ENCODE peak calls at places on chromosomes 6 and 20, in seven cellular contexts. One of them, this sample, is unnamed. For H3K9me3, the result is how much of the 10 kb centered on the place peaks cover.

GRCh38 chr6:53029262-53029661 is 34.2 kb upstream of the GSTA4 start:
- DNase-seq in HAP-1: no peak
- DNase-seq in fibroblast of lung: no peak
- DNase-seq in colonic mucosa: no peak
- DNase-seq in lower lobe of right lung: no peak
- DNase-seq in small intestine: no peak
- DNase-seq in heart right ventricle: no peak
- DNase-seq in this sample: no peak

GRCh38 chr6:56062856-56063255 is 184.5 kb downstream of the COL21A1 start:
- DNase-seq in small intestine: no peak
- DNase-seq in HAP-1: no peak
- DNase-seq in colonic mucosa: no peak
- DNase-seq in heart right ventricle: no peak
- DNase-seq in lower lobe of right lung: no peak
- DNase-seq in fibroblast of lung: peak
- DNase-seq in this sample: no peak

GRCh38 chr6:38846844-38847243 is 131.7 kb downstream of the DNAH8 start:
- DNase-seq in colonic mucosa: no peak
- DNase-seq in small intestine: no peak
- DNase-seq in heart right ventricle: no peak
- DNase-seq in lower lobe of right lung: no peak
- DNase-seq in fibroblast of lung: no peak
- DNase-seq in HAP-1: no peak
- DNase-seq in this sample: peak

GRCh38 chr20:45765307-45765910 is 26.3 kb downstream of the WFDC3 start:
- DNase-seq in small intestine: no peak
- DNase-seq in heart right ventricle: no peak
- DNase-seq in lower lobe of right lung: no peak
- DNase-seq in colonic mucosa: no peak
- DNase-seq in fibroblast of lung: no peak
- DNase-seq in HAP-1: no peak
- DNase-seq in this sample: no peak

GRCh38 chr6:128465368-128466343 is 54.7 kb downstream of the PTPRK start:
- DNase-seq in heart right ventricle: no peak
- DNase-seq in colonic mucosa: no peak
- DNase-seq in fibroblast of lung: no peak
- DNase-seq in small intestine: peak
- DNase-seq in lower lobe of right lung: no peak
- DNase-seq in HAP-1: no peak
- DNase-seq in this sample: no peak

GRCh38 chr6:780669-781068 is 87.7 kb upstream of the EXOC2 start:
- DNase-seq in HAP-1: no peak
- DNase-seq in fibroblast of lung: no peak
- DNase-seq in colonic mucosa: no peak
- DNase-seq in heart right ventricle: no peak
- DNase-seq in small intestine: no peak
- DNase-seq in lower lobe of right lung: no peak
- DNase-seq in this sample: no peak

GRCh38 chr6:151317206-151317994 is 74.0 kb downstream of the ZBTB2 start:
- DNase-seq in colonic mucosa: no peak
- DNase-seq in heart right ventricle: no peak
- DNase-seq in HAP-1: no peak
- DNase-seq in small intestine: no peak
- DNase-seq in lower lobe of right lung: no peak
- DNase-seq in fibroblast of lung: peak
- DNase-seq in this sample: peak

GRCh38 chr6:21753571-21754108 is 160.1 kb downstream of the SOX4 start:
- DNase-seq in fibroblast of lung: peak
- DNase-seq in colonic mucosa: no peak
- DNase-seq in HAP-1: peak
- DNase-seq in heart right ventricle: no peak
- DNase-seq in lower lobe of right lung: no peak
- DNase-seq in small intestine: no peak
- DNase-seq in this sample: no peak

GRCh38 chr6:75287424-75287823 is 2.8 kb upstream of the TMEM30A start:
- DNase-seq in heart right ventricle: no peak
- DNase-seq in lower lobe of right lung: no peak
- DNase-seq in colonic mucosa: no peak
- DNase-seq in small intestine: no peak
- DNase-seq in HAP-1: no peak
- DNase-seq in fibroblast of lung: no peak
- DNase-seq in this sample: no peak

GRCh38 chr20:9626357-9626756 is 112.0 kb downstream of the LAMP5 start:
- DNase-seq in small intestine: peak
- DNase-seq in HAP-1: no peak
- DNase-seq in lower lobe of right lung: no peak
- DNase-seq in colonic mucosa: no peak
- DNase-seq in fibroblast of lung: no peak
- DNase-seq in heart right ventricle: no peak
- DNase-seq in this sample: peak

GRCh38 chr20:1855690-1856089 is 39.5 kb upstream of the SIRPA start:
- DNase-seq in heart right ventricle: no peak
- DNase-seq in HAP-1: no peak
- DNase-seq in lower lobe of right lung: no peak
- DNase-seq in colonic mucosa: no peak
- DNase-seq in small intestine: no peak
- DNase-seq in fibroblast of lung: no peak
- DNase-seq in this sample: no peak

GRCh38 chr6:20921533-20921932 is 387.3 kb downstream of the CDKAL1 start:
- DNase-seq in small intestine: no peak
- DNase-seq in HAP-1: no peak
- DNase-seq in fibroblast of lung: peak
- DNase-seq in heart right ventricle: no peak
- DNase-seq in lower lobe of right lung: no peak
- DNase-seq in colonic mucosa: no peak
- DNase-seq in this sample: peak

GRCh38 chr6:141451176-141451507 is 681.6 kb upstream of the GJE1 start:
- DNase-seq in heart right ventricle: no peak
- DNase-seq in small intestine: no peak
- DNase-seq in HAP-1: no peak
- DNase-seq in lower lobe of right lung: no peak
- DNase-seq in fibroblast of lung: no peak
- DNase-seq in colonic mucosa: no peak
- DNase-seq in this sample: no peak

GRCh38 chr6:3318226-3318625 is 59.5 kb downstream of the PSMG4 start:
- DNase-seq in HAP-1: no peak
- DNase-seq in lower lobe of right lung: no peak
- DNase-seq in colonic mucosa: no peak
- DNase-seq in small intestine: no peak
- DNase-seq in fibroblast of lung: no peak
- DNase-seq in heart right ventricle: no peak
- DNase-seq in this sample: no peak

GRCh38 chr6:157443066-157443800 is 62.2 kb downstream of the ZDHHC14 start:
- DNase-seq in colonic mucosa: no peak
- DNase-seq in heart right ventricle: no peak
- DNase-seq in lower lobe of right lung: no peak
- DNase-seq in fibroblast of lung: peak
- DNase-seq in small intestine: no peak
- DNase-seq in HAP-1: no peak
- DNase-seq in this sample: no peak

GRCh38 chr6:82767447-82767846 is 298.2 kb downstream of the UBE3D start:
- DNase-seq in colonic mucosa: no peak
- DNase-seq in heart right ventricle: no peak
- DNase-seq in lower lobe of right lung: no peak
- DNase-seq in small intestine: no peak
- DNase-seq in fibroblast of lung: no peak
- DNase-seq in HAP-1: no peak
- DNase-seq in this sample: no peak

GRCh38 chr6:38012573-38012972 is 193.0 kb downstream of the ZFAND3 start:
- DNase-seq in HAP-1: peak
- DNase-seq in small intestine: peak
- DNase-seq in fibroblast of lung: peak
- DNase-seq in colonic mucosa: no peak
- DNase-seq in heart right ventricle: no peak
- DNase-seq in lower lobe of right lung: no peak
- DNase-seq in this sample: peak

GRCh38 chr20:19631410-19631809 is 126.6 kb upstream of the RIN2 start:
- DNase-seq in small intestine: peak
- DNase-seq in colonic mucosa: peak
- DNase-seq in heart right ventricle: no peak
- DNase-seq in fibroblast of lung: peak
- DNase-seq in HAP-1: no peak
- DNase-seq in lower lobe of right lung: no peak
- DNase-seq in this sample: peak

GRCh38 chr6:170152989-170153388 is 137.9 kb downstream of the DLL1 start:
- DNase-seq in lower lobe of right lung: peak
- DNase-seq in small intestine: peak
- DNase-seq in fibroblast of lung: no peak
- DNase-seq in colonic mucosa: peak
- DNase-seq in HAP-1: no peak
- DNase-seq in heart right ventricle: no peak
- DNase-seq in this sample: no peak

GRCh38 chr6:39124114-39124513 is 9.1 kb upstream of the SAYSD1 start:
- DNase-seq in fibroblast of lung: no peak
- DNase-seq in colonic mucosa: no peak
- DNase-seq in lower lobe of right lung: no peak
- DNase-seq in small intestine: peak
- DNase-seq in HAP-1: no peak
- DNase-seq in heart right ventricle: no peak
- DNase-seq in this sample: no peak

GRCh38 chr20:13884803-13885202 is 100.0 kb downstream of the NDUFAF5 start:
- DNase-seq in fibroblast of lung: no peak
- DNase-seq in lower lobe of right lung: no peak
- DNase-seq in HAP-1: no peak
- DNase-seq in small intestine: no peak
- DNase-seq in heart right ventricle: no peak
- DNase-seq in colonic mucosa: no peak
- DNase-seq in this sample: no peak

GRCh38 chr20:48282591-48283228 is 497.4 kb upstream of the SULF2 start:
- DNase-seq in lower lobe of right lung: no peak
- DNase-seq in fibroblast of lung: no peak
- DNase-seq in small intestine: peak
- DNase-seq in HAP-1: no peak
- DNase-seq in heart right ventricle: no peak
- DNase-seq in colonic mucosa: no peak
- DNase-seq in this sample: peak

GRCh38 chr20:40251284-40251932 is 437.6 kb downstream of the MAFB start:
- DNase-seq in small intestine: peak
- DNase-seq in colonic mucosa: peak
- DNase-seq in HAP-1: peak
- DNase-seq in fibroblast of lung: peak
- DNase-seq in heart right ventricle: no peak
- DNase-seq in lower lobe of right lung: peak
- DNase-seq in this sample: peak

GRCh38 chr6:101402618-101403002 is 9.1 kb downstream of the GRIK2 start:
- DNase-seq in heart right ventricle: no peak
- DNase-seq in lower lobe of right lung: no peak
- DNase-seq in fibroblast of lung: no peak
- DNase-seq in colonic mucosa: no peak
- DNase-seq in HAP-1: peak
- DNase-seq in small intestine: no peak
- DNase-seq in this sample: no peak

GRCh38 chr6:11414564-11414963 is 123.0 kb upstream of the TMEM170B start:
- DNase-seq in colonic mucosa: no peak
- DNase-seq in small intestine: peak
- DNase-seq in heart right ventricle: no peak
- DNase-seq in fibroblast of lung: no peak
- DNase-seq in HAP-1: no peak
- DNase-seq in lower lobe of right lung: no peak
- DNase-seq in this sample: no peak

GRCh38 chr6:105178636-105179035 is 1.2 kb downstream of the POPDC3 start:
- DNase-seq in fibroblast of lung: no peak
- DNase-seq in HAP-1: no peak
- DNase-seq in lower lobe of right lung: no peak
- DNase-seq in small intestine: no peak
- DNase-seq in colonic mucosa: no peak
- DNase-seq in heart right ventricle: no peak
- DNase-seq in this sample: no peak
- H3K4me3 ChIP-seq in fibroblast of lung: peak
- H3K4me3 ChIP-seq in HAP-1: peak
- H3K4me3 ChIP-seq in lower lobe of right lung: no peak
- H3K4me3 ChIP-seq in small intestine: no peak
- H3K4me3 ChIP-seq in colonic mucosa: no peak
- H3K4me3 ChIP-seq in heart right ventricle: no peak
- H3K4me3 ChIP-seq in this sample: peak

DNA sequence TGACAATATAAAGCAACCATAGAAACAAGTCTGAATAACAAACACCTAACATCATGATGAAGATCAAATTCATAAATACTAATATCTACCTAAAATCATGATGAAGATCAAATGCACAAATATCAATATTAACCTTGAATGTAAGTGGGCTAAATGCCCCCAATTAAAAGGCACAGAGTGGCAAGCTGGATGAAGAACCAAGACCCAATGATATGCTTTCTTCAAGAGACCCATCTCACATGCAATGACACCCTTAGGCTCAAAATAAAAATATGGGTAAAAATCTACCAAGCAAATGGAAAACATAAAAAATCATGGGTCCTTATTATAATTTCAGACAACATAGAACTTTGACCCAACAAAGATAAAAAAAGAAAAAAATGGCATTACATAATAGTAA is 578.5 kb upstream of the PTCHD4 start:
- DNase-seq in HAP-1: no peak
- DNase-seq in lower lobe of right lung: no peak
- DNase-seq in fibroblast of lung: peak
- DNase-seq in small intestine: no peak
- DNase-seq in colonic mucosa: no peak
- DNase-seq in heart right ventricle: no peak
- DNase-seq in this sample: no peak
- H3K9me3 ChIP-seq in HAP-1: under half
- H3K9me3 ChIP-seq in lower lobe of right lung: under half
- H3K9me3 ChIP-seq in fibroblast of lung: under half
- H3K9me3 ChIP-seq in small intestine: under half
- H3K9me3 ChIP-seq in colonic mucosa: under half
- H3K9me3 ChIP-seq in heart right ventricle: half or more
- H3K9me3 ChIP-seq in this sample: under half

DNA sequence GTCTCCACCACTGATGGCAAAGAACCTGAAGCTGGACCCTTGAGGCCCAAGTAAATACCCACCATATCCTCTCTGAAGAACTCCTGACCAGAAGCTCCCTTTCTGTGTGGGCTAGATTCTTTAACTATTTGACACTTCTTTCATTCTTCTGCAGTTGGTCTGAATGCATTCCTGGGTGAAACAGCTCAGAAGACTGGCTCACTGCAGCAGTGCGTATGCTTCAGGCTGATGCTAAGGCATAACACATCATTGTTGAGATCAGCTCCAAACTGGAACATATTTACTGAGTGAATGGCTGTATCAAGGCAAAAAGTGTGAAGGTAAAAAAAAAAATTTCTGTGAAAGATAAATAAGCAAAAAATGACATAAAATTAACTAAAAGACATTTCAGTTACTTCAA is 19.7 kb downstream of the ZSCAN23 start:
- DNase-seq in heart right ventricle: no peak
- DNase-seq in HAP-1: no peak
- DNase-seq in fibroblast of lung: no peak
- DNase-seq in lower lobe of right lung: no peak
- DNase-seq in small intestine: no peak
- DNase-seq in colonic mucosa: no peak
- DNase-seq in this sample: no peak
- H3K4me3 ChIP-seq in heart right ventricle: no peak
- H3K4me3 ChIP-seq in HAP-1: no peak
- H3K4me3 ChIP-seq in fibroblast of lung: no peak
- H3K4me3 ChIP-seq in lower lobe of right lung: no peak
- H3K4me3 ChIP-seq in small intestine: no peak
- H3K4me3 ChIP-seq in colonic mucosa: no peak
- H3K4me3 ChIP-seq in this sample: no peak

DNA sequence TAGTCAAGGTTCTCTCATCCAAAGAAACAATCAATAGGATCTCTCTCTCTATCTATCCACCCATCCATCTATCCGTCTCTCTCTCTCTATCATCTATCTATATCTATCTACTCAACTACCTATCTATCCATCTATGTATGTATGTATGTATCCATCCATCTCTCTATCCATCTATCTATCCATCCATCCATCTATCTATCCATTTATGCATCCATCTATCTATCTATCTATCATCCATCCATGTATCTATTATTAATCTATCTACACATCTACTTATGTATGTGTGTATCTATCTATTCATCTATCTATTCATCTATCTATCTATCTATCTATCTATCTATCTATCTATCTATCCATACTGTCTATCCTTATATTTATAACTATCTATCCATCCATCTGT is 99.3 kb downstream of the FNDC1 start:
- DNase-seq in heart right ventricle: no peak
- DNase-seq in HAP-1: no peak
- DNase-seq in fibroblast of lung: no peak
- DNase-seq in colonic mucosa: no peak
- DNase-seq in small intestine: no peak
- DNase-seq in lower lobe of right lung: no peak
- DNase-seq in this sample: no peak
- H3K9me3 ChIP-seq in heart right ventricle: under half
- H3K9me3 ChIP-seq in HAP-1: under half
- H3K9me3 ChIP-seq in fibroblast of lung: under half
- H3K9me3 ChIP-seq in colonic mucosa: under half
- H3K9me3 ChIP-seq in small intestine: under half
- H3K9me3 ChIP-seq in lower lobe of right lung: under half
- H3K9me3 ChIP-seq in this sample: under half